ENCODE peak calls at places on chromosome X, in eight cellular contexts. D is breast epithelium; J is suprapubic skin; X is CD4-positive, alpha-beta T cell; T is astrocyte; G is H9; Z is CD8-positive, alpha-beta memory T cell; M is Panc1. Q is an unnamed sample.

GRCh38 chrX:153924149-153924861 is 1.8 kb downstream of the ARHGAP4 start:
- DNase-seq in X (peak), T (no peak), J (peak), M (no peak), D (no peak), Z (peak), G (no peak), Q (no peak)

GRCh38 chrX:72373136-72373535 is 67.4 kb upstream of the CITED1 start:
- DNase-seq in T (no peak), Z (no peak), M (no peak), G (no peak), D (no peak), X (no peak), J (no peak), Q (no peak)

GRCh38 chrX:95063554-95063953 is 1389.5 kb downstream of the FAM133A start:
- DNase-seq in X (no peak), M (no peak), Z (no peak), J (no peak), D (no peak), T (peak), G (no peak), Q (no peak)

GRCh38 chrX:78652971-78653822 is 5.9 kb downstream of the RTL3 start:
- DNase-seq in X (no peak), Z (no peak), G (no peak), T (peak), M (peak), D (no peak), J (no peak), Q (no peak)

GRCh38 chrX:142977128-142977914 is 48.4 kb upstream of the SPANXN4 start:
- DNase-seq in Z (no peak), G (no peak), X (no peak), T (no peak), J (no peak), D (no peak), M (no peak), Q (no peak)

GRCh38 chrX:38548508-38548907 is 12.8 kb upstream of the TSPAN7 start:
- DNase-seq in X (no peak), M (no peak), J (no peak), D (no peak), Z (no peak), T (no peak), G (no peak), Q (no peak)

GRCh38 chrX:134636859-134637258 is 21.4 kb downstream of the PLAC1 start:
- DNase-seq in X (no peak), G (no peak), T (peak), J (no peak), Z (no peak), M (no peak), D (no peak), Q (no peak)

GRCh38 chrX:153649178-153649914 is 2.3 kb downstream of the DUSP9 start:
- DNase-seq in J (peak), Z (peak), T (no peak), D (peak), G (peak), M (no peak), X (no peak), Q (no peak)

GRCh38 chrX:38856670-38857069 is 55.4 kb downstream of the MID1IP1 start:
- DNase-seq in M (no peak), T (no peak), G (no peak), X (no peak), Z (no peak), J (no peak), D (no peak), Q (no peak)

GRCh38 chrX:15686818-15687685 is 22.4 kb upstream of the CLTRN start:
- DNase-seq in G (peak), X (peak), M (no peak), T (peak), Z (peak), J (peak), D (no peak), Q (peak)

GRCh38 chrX:9467751-9468150 is 2.9 kb downstream of the TBL1X start:
- DNase-seq in M (no peak), T (no peak), G (peak), X (no peak), D (no peak), J (no peak), Z (no peak), Q (no peak)

GRCh38 chrX:153609917-153610833 is 11.2 kb upstream of the CCNQ start:
- DNase-seq in T (peak), M (no peak), D (peak), J (peak), Z (peak), X (peak), G (peak), Q (peak)

GRCh38 chrX:148600131-148600530 is 99.7 kb downstream of the AFF2 start:
- DNase-seq in Z (no peak), J (no peak), G (no peak), T (no peak), X (no peak), M (no peak), D (no peak), Q (no peak)
- H3K27ac ChIP-seq in Z (no peak), J (no peak), G (no peak), T (no peak), X (no peak), M (no peak), D (no peak), Q (no peak)

GRCh38 chrX:28591542-28591941 is 4.3 kb downstream of the IL1RAPL1 start:
- DNase-seq in X (no peak), Z (no peak), M (no peak), J (no peak), T (no peak), G (no peak), D (no peak), Q (no peak)

GRCh38 chrX:28586891-28587635 is at the start of gene IL1RAPL1:
- DNase-seq in X (no peak), T (peak), Z (no peak), G (no peak), D (no peak), J (no peak), M (no peak), Q (peak)

GRCh38 chrX:28586291-28586690 is 955 bp upstream of the IL1RAPL1 start:
- DNase-seq in G (peak), D (no peak), J (no peak), Z (no peak), X (no peak), T (peak), M (no peak), Q (peak)

GRCh38 chrX:28589048-28589447 is 1.8 kb downstream of the IL1RAPL1 start:
- DNase-seq in M (no peak), X (no peak), Z (no peak), T (peak), D (no peak), G (no peak), J (no peak), Q (no peak)

GRCh38 chrX:28590394-28590793 is 3.1 kb downstream of the IL1RAPL1 start:
- DNase-seq in X (no peak), Z (no peak), G (no peak), T (peak), J (no peak), M (no peak), D (no peak), Q (no peak)
- H3K27ac ChIP-seq in X (no peak), Z (no peak), G (no peak), T (no peak), J (no peak), M (peak), D (no peak), Q (no peak)

DNA sequence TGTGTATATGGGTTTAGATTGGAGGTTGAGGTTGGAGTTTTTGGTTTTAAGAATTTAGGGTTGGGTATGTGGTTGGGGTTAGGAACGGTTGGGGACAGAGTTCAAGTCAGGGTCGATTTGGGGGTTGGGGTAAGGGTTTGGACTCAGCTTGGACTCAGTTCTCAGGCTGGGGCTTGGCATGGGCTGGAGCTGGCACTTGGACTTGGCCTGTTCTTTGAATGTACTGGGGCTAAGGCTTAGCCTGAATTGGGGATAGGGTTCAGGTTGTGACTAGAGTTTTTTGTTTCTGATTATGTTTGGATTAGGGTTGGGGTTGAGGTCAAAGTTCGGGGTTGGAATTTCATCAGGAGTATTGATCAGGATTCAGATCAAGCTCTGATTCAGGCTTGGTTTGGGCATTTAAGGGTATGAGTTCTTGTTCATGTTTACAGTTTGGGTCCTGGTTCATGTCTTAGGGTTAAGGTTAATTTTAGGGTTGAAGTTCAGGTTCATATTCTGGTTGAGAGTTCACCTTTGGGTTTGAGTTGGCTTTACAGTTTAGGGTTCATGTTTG is 46.2 kb upstream of the IL9R start:
- DNase-seq in J (no peak), D (no peak), M (no peak), T (no peak), X (no peak), Z (no peak), G (no peak), Q (no peak)
- H3K27ac ChIP-seq in J (no peak), D (no peak), M (no peak), T (no peak), X (no peak), Z (no peak), G (no peak), Q (no peak)

GRCh38 chrX:41596586-41596985 is 92.2 kb upstream of the GPR34 start:
- DNase-seq in J (no peak), X (no peak), M (no peak), D (no peak), T (peak), G (no peak), Z (no peak), Q (no peak)
- H3K27ac ChIP-seq in J (no peak), X (no peak), M (no peak), D (no peak), T (no peak), G (no peak), Z (no peak), Q (no peak)

GRCh38 chrX:17596546-17597205 is 140.6 kb upstream of the SCML1 start:
- DNase-seq in X (no peak), D (no peak), G (no peak), J (no peak), M (no peak), T (peak), Z (no peak), Q (no peak)

GRCh38 chrX:17592117-17592516 is 145.2 kb upstream of the SCML1 start:
- DNase-seq in Z (no peak), T (peak), X (no peak), J (no peak), D (no peak), M (no peak), G (no peak), Q (no peak)

GRCh38 chrX:17597836-17598434 is 139.4 kb upstream of the SCML1 start:
- DNase-seq in D (peak), Z (no peak), X (no peak), G (no peak), J (peak), T (peak), M (no peak), Q (no peak)

GRCh38 chrX:17596051-17596450 is 141.2 kb upstream of the SCML1 start:
- DNase-seq in X (no peak), G (no peak), Z (no peak), J (no peak), T (peak), M (no peak), D (no peak), Q (no peak)

GRCh38 chrX:17595456-17596035 is 141.7 kb upstream of the SCML1 start:
- DNase-seq in D (no peak), J (no peak), Z (no peak), X (no peak), G (no peak), M (no peak), T (peak), Q (no peak)
- H3K27ac ChIP-seq in D (no peak), J (no peak), Z (no peak), X (no peak), G (no peak), M (no peak), T (peak), Q (no peak)

GRCh38 chrX:25427873-25428555 is 412.2 kb upstream of the ARX start:
- DNase-seq in Z (no peak), D (no peak), T (no peak), M (no peak), X (no peak), J (no peak), G (peak), Q (no peak)

GRCh38 chrX:25433307-25433706 is 417.5 kb upstream of the ARX start:
- DNase-seq in D (no peak), M (no peak), X (no peak), J (no peak), Z (no peak), G (no peak), T (no peak), Q (no peak)

GRCh38 chrX:25432396-25432795 is 416.6 kb upstream of the ARX start:
- DNase-seq in J (no peak), Z (no peak), G (no peak), X (no peak), D (no peak), M (no peak), T (no peak), Q (no peak)
- H3K27ac ChIP-seq in J (no peak), Z (no peak), G (no peak), X (no peak), D (no peak), M (no peak), T (no peak), Q (no peak)

DNA sequence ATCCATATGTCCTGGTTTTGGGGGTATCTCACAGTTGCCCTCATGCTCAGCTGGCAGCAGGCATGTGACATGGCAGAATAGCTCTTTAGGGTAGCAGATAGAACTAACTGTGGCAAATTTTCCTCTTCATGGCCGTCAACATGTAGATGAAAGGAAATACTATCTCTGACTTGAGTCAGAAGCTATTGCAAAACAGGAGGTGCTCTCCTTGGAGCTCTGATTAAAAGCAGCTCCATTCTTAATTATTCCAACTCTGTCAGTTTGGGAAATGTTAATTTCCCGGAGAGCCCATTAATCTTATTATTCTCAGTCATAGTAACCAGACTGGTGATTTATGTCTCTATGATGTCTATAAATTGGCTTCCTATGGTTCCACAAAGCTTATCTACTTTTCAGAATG is 18.2 kb downstream of the IL13RA1 start:
- DNase-seq in D (no peak), J (no peak), T (no peak), M (no peak), G (no peak), X (no peak), Z (no peak), Q (no peak)
- H3K27ac ChIP-seq in D (no peak), J (no peak), T (no peak), M (no peak), G (no peak), X (no peak), Z (no peak), Q (no peak)

DNA sequence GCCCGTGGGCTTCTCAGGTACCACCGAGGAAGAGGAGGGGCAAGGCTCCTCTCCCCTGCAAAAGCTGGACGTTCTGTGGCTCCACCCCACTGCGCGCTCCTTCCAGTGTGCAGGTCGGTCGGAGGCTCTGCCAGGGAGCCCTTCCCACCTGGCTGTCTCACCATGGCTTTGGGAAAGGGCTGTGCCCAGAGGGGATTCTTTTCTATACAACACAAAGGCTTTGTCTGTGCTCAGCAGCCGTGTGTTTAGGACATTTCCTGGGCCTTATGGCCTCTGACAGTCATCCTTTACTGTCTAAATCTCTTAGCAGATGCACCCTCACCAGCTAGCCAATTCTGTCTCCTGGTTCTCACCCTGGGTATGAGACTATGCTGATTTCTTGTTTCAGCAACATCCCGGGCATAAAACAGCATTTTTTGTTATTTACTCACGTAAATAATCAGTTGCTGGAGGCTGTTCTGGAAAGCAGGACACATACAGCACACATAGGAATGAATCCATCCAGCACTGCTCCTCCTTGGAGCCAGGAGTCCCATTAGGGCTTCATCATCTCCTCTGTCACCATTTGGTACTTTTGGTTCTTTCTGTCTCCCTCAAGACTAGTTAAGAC is 20.4 kb upstream of the ATXN3L start:
- DNase-seq in T (no peak), G (no peak), D (no peak), J (no peak), M (no peak), Z (no peak), X (no peak), Q (no peak)
- H3K27ac ChIP-seq in T (peak), G (no peak), D (no peak), J (no peak), M (no peak), Z (no peak), X (no peak), Q (no peak)

Q was measured in caudate nucleus.